ENCODE peak calls at places on chromosomes 11 and 22, in five cellular contexts. P is trophoblast cell, L is H9, J is mesenchymal stem cell, G is H1. Z is an unnamed sample.

GRCh38 chr11:2893021-2893528 is 7.5 kb upstream of the CDKN1C start:
- DNase-seq in J (no peak), L (no peak), G (no peak), P (no peak), Z (no peak)

GRCh38 chr11:61022311-61023085 is 51.0 kb downstream of the CD6 start:
- DNase-seq in P (no peak), G (no peak), J (no peak), L (no peak), Z (no peak)

GRCh38 chr11:95650271-95650670 is 139.3 kb downstream of the FAM76B start:
- DNase-seq in J (no peak), G (no peak), P (no peak), L (no peak), Z (no peak)

GRCh38 chr11:118226294-118226693 is 1.5 kb upstream of the JAML start:
- DNase-seq in P (no peak), L (no peak), J (no peak), G (no peak), Z (no peak)

GRCh38 chr11:34784318-34784841 is 131.8 kb downstream of the APIP start:
- DNase-seq in L (no peak), G (no peak), P (no peak), J (no peak), Z (no peak)

GRCh38 chr11:38718659-38719058 is 2120.6 kb upstream of the RAG2 start:
- DNase-seq in G (no peak), P (no peak), L (no peak), J (no peak), Z (no peak)

GRCh38 chr22:45671783-45672563 is at the start of gene ATXN10:
- DNase-seq in J (peak), P (peak), L (peak), G (peak), Z (peak)

GRCh38 chr11:94060401-94060800 is 39.2 kb downstream of the HEPHL1 start:
- DNase-seq in L (no peak), J (no peak), P (peak), G (no peak), Z (no peak)

GRCh38 chr11:69442807-69443137 is 38.7 kb upstream of the LINC01488 start:
- DNase-seq in J (peak), L (peak), P (peak), G (no peak), Z (no peak)

GRCh38 chr11:12433571-12434061 is 56.2 kb downstream of the PARVA start:
- DNase-seq in L (no peak), G (no peak), J (peak), P (peak), Z (no peak)

GRCh38 chr11:105035262-105035620 is 297 bp upstream of the CASP1 start:
- DNase-seq in L (no peak), P (no peak), G (no peak), J (no peak), Z (no peak)

GRCh38 chr11:105042178-105042577 is 3.0 kb downstream of the CARD16 start:
- DNase-seq in P (no peak), J (no peak), L (no peak), G (no peak), Z (no peak)

GRCh38 chr11:105045897-105046296 is 762 bp upstream of the CARD16 start:
- DNase-seq in J (no peak), L (no peak), G (no peak), P (no peak), Z (no peak)

GRCh38 chr11:105040703-105041102 is 4.4 kb downstream of the CARD16 start:
- DNase-seq in G (no peak), L (no peak), P (no peak), J (no peak), Z (no peak)
- H2BK12ac ChIP-seq in G (no peak), L (no peak), P (no peak), J (no peak), Z (no peak)

DNA sequence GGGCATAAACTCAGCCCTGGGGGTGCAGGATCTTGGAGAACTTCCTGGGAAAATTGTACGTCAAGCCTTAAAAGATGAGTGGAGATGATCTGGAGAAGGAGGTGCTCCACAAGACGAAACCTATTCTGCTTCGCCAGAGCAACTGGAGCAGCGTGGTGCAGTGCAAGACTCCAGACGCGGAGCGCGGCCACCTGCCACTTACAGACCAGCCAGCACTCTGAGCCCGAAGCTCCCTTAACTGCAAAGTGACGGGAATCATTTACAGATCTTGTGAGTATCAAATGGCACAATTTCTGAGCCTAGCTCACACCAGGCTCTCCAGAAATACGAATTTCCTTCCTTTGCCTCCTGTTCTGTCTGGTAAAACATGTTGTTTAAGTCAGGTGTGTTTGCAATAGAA is 369.3 kb downstream of the CADM1 start:
- DNase-seq in J (no peak), L (no peak), P (no peak), G (no peak), Z (no peak)
- H2BK12ac ChIP-seq in J (no peak), L (no peak), P (no peak), G (no peak), Z (no peak)

GRCh38 chr11:71396548-71397123 is 51.6 kb downstream of the DHCR7 start:
- DNase-seq in L (no peak), P (no peak), J (no peak), G (no peak), Z (no peak)

GRCh38 chr11:71395010-71395560 is 53.1 kb downstream of the DHCR7 start:
- DNase-seq in L (no peak), J (no peak), P (no peak), G (no peak), Z (no peak)

GRCh38 chr11:71397328-71397860 is 50.8 kb downstream of the DHCR7 start:
- DNase-seq in J (no peak), L (no peak), P (no peak), G (no peak), Z (no peak)

GRCh38 chr11:71397961-71398360 is 50.2 kb downstream of the DHCR7 start:
- DNase-seq in P (no peak), G (no peak), L (no peak), J (no peak), Z (no peak)

GRCh38 chr11:71395774-71396173 is 52.4 kb downstream of the DHCR7 start:
- DNase-seq in P (no peak), L (no peak), G (no peak), J (no peak), Z (no peak)
- H2BK12ac ChIP-seq in P (no peak), L (no peak), G (no peak), J (no peak), Z (no peak)

DNA sequence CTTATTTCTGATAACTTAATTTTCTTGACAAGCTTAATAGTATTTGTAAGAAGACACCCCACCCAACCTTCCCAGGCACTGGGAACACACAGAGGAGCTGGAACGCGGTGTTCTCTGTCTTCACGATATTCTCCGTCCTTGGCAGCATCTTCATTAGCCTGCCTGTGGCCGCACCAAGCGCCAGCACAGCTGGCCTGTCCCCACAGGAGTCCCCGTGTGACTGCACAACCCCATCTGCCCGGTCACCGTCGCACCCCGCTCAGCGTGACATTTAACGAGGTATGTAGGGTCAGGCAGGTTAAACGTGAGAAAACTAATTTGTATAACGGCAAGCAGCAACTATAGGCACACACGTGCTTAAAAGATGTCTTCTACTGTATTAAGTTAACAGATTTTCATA is 293.3 kb downstream of the BRD1 start:
- DNase-seq in J (no peak), G (no peak), P (no peak), L (peak), Z (no peak)
- H2BK12ac ChIP-seq in J (no peak), G (peak), P (peak), L (no peak), Z (no peak)

DNA sequence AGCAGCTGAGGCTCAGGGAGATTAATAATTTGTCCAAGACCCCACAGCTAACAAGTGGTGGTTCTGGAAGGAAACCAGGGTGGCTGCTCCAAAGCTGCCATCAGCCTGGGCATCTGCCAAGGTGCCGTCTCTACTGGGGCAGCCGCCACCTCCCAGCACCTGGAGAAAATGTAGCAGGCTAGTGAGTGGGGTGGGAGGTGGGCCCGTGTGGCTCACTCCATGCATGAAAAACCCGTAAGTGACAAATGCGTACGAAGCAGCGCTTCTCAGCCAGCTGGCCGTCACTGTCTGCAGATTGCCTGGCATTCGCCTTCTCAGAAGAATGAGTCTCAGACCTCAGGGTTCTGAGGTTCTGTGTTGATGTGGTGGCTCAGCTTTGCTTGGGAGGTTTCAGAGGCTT is 976.8 kb downstream of the TBC1D22A start:
- DNase-seq in P (no peak), G (no peak), L (no peak), J (no peak), Z (no peak)
- H2BK12ac ChIP-seq in P (no peak), G (no peak), L (no peak), J (no peak), Z (no peak)

DNA sequence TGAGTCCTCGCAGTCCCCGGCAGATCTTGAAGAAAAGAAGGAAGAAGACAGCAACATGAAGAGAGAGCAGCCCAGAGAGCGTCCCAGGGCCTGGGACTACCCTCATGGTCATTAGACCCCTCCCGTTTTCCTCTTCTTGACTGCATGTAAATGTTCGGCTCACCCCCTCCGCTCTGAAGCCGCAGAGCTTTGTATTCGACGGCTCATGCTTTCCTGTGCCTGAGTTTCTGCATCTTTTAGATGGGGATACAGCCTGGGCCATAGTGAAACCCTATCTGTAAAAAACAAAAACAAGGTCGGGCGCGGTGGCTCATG is 7.7 kb downstream of the USP18 start:
- DNase-seq in L (no peak), P (no peak), J (no peak), G (no peak), Z (no peak)
- H2BK12ac ChIP-seq in L (no peak), P (no peak), J (no peak), G (no peak), Z (no peak)

Z was measured in neuronal stem cell.